ENCODE peak calls at places on chromosomes 2 and 18, in five cellular contexts. E is iPS DF 6.9; Z is SJSA1; X is CD8-positive, alpha-beta memory T cell; K is astrocyte. I is an unnamed sample.

GRCh38 chr18:23885750-23886149 is 128.8 kb upstream of the TTC39C start:
- DNase-seq in K (peak; percentile 26), E (no peak), Z (no peak), X (no peak), I (no peak)

GRCh38 chr18:9175115-9175514 is 38.5 kb downstream of the ANKRD12 start:
- DNase-seq in X (no peak), K (no peak), E (no peak), Z (no peak), I (no peak)

GRCh38 chr2:72964146-72964525 is 46.8 kb downstream of the EMX1 start:
- DNase-seq in X (no peak), Z (no peak), E (no peak), K (no peak), I (no peak)

GRCh38 chr2:70767699-70768584 is at the start of gene ADD2:
- DNase-seq in E (no peak), Z (no peak), K (peak; percentile 46), X (no peak), I (peak; percentile 3)

GRCh38 chr2:43220982-43221659 is 5.3 kb downstream of the ZFP36L2 start:
- DNase-seq in K (peak; percentile 94), Z (peak; percentile 64), X (peak; percentile 53), E (no peak), I (no peak)

GRCh38 chr18:23330423-23330822 is 122.7 kb upstream of the RIOK3 start:
- DNase-seq in E (no peak), X (no peak), K (no peak), Z (no peak), I (peak; percentile 15)

GRCh38 chr18:50190926-50191325 is 4.0 kb downstream of the MYO5B start:
- DNase-seq in K (peak; percentile 4), E (no peak), Z (no peak), X (no peak), I (peak; percentile 76)

GRCh38 chr2:127790694-127791529 is 20.1 kb downstream of the WDR33 start:
- DNase-seq in K (no peak), X (no peak), Z (no peak), E (no peak), I (no peak)

GRCh38 chr2:218781691-218782528 is at the start of gene CYP27A1:
- DNase-seq in Z (peak; percentile 46), X (no peak), K (no peak), E (no peak), I (peak; percentile 3)

GRCh38 chr18:11752116-11752911 is 63.2 kb downstream of the GNAL start:
- DNase-seq in X (no peak), E (no peak), K (peak; percentile 16), Z (peak; percentile 67), I (no peak)

GRCh38 chr2:26951246-26951645 is 19.2 kb upstream of the MAPRE3 start:
- DNase-seq in X (no peak), K (no peak), E (no peak), Z (no peak), I (no peak)

GRCh38 chr2:215664847-215665525 is 229.1 kb upstream of the FN1 start:
- DNase-seq in K (peak; percentile 97), E (no peak), Z (peak; percentile 61), X (no peak), I (peak; percentile 88)

GRCh38 chr2:195575879-195576391 is 81.1 kb upstream of the SLC39A10 start:
- DNase-seq in Z (no peak), K (peak; percentile 87), X (no peak), E (no peak), I (no peak)

GRCh38 chr2:112150447-112150846 is 12.3 kb downstream of the FBLN7 start:
- DNase-seq in X (no peak), K (peak; percentile 89), Z (peak; percentile 35), E (no peak), I (peak; percentile 19)

GRCh38 chr2:28608061-28608828 is 112.4 kb downstream of the PLB1 start:
- DNase-seq in K (no peak), Z (no peak), E (no peak), X (no peak), I (no peak)

GRCh38 chr18:13220326-13220991 is 1.9 kb downstream of the LDLRAD4 start:
- DNase-seq in Z (no peak), E (no peak), K (peak; percentile 49), X (no peak), I (no peak)

GRCh38 chr2:200618590-200619021 is 32.8 kb downstream of the AOX1 start:
- DNase-seq in E (no peak), X (no peak), Z (no peak), K (no peak), I (peak; percentile 14)

GRCh38 chr18:400466-400865 is 100.0 kb downstream of the COLEC12 start:
- DNase-seq in K (peak; percentile 76), Z (peak; percentile 86), X (no peak), E (no peak), I (peak; percentile 50)

GRCh38 chr2:168183308-168183997 is 63.9 kb downstream of the STK39 start:
- DNase-seq in Z (no peak), K (no peak), X (no peak), E (no peak), I (no peak)

GRCh38 chr2:9752441-9753275 is 90.6 kb upstream of the TAF1B start:
- DNase-seq in X (peak; percentile 85), Z (peak; percentile 74), E (no peak), K (peak; percentile 64), I (peak; percentile 78)

GRCh38 chr2:72043985-72044384 is 103.7 kb downstream of the CYP26B1 start:
- DNase-seq in X (no peak), E (no peak), Z (no peak), K (no peak), I (no peak)

GRCh38 chr2:194203898-194204297 is 1453.1 kb upstream of the SLC39A10 start:
- DNase-seq in Z (no peak), E (no peak), K (peak; percentile 11), X (no peak), I (no peak)

GRCh38 chr18:50097702-50098101 is 97.2 kb downstream of the MYO5B start:
- DNase-seq in E (no peak), K (peak; percentile 53), Z (no peak), X (no peak), I (peak; percentile 98)

GRCh38 chr2:120379916-120380893 is 34.3 kb downstream of the INHBB start:
- DNase-seq in X (no peak), Z (no peak), K (no peak), E (no peak), I (peak; percentile 64)

GRCh38 chr18:31666055-31666454 is 18.3 kb downstream of the B4GALT6 start:
- DNase-seq in K (no peak), Z (no peak), E (no peak), X (no peak), I (no peak)

GRCh38 chr18:5286525-5286924 is 9.0 kb downstream of the ZBTB14 start:
- DNase-seq in E (no peak), X (no peak), Z (no peak), K (no peak), I (no peak)
- H3K27ac ChIP-seq in E (no peak overlapping the region), X (no peak overlapping the region), Z (no peak overlapping the region), K (no peak overlapping the region), I (no peak overlapping the region)

GRCh38 chr18:66761166-66761565 is 157.3 kb upstream of the CDH19 start:
- DNase-seq in K (no peak), X (no peak), E (no peak), Z (no peak), I (no peak)

GRCh38 chr18:66759017-66759416 is 155.1 kb upstream of the CDH19 start:
- DNase-seq in X (no peak), E (no peak), K (no peak), Z (no peak), I (no peak)

GRCh38 chr18:66764225-66764624 is 160.3 kb upstream of the CDH19 start:
- DNase-seq in K (no peak), E (no peak), X (no peak), Z (no peak), I (no peak)

GRCh38 chr18:66757946-66758345 is 154.1 kb upstream of the CDH19 start:
- DNase-seq in E (no peak), Z (no peak), K (peak; percentile 39), X (no peak), I (no peak)

GRCh38 chr18:66760559-66760958 is 156.7 kb upstream of the CDH19 start:
- DNase-seq in X (no peak), Z (no peak), K (no peak), E (no peak), I (no peak)
- H3K9me3 ChIP-seq in X (no peaks in the 10 kb centered on the region), Z (no peaks in the 10 kb centered on the region), K (no peaks in the 10 kb centered on the region), E (no peaks in the 10 kb centered on the region), I (no peaks in the 10 kb centered on the region)

GRCh38 chr2:232386740-232387450 is 8.3 kb downstream of the ALPP start:
- DNase-seq in Z (no peak), X (no peak), E (no peak), K (peak; percentile 26), I (no peak)
- H3K4me3 ChIP-seq in Z (peak overlapping the region; percentile 32), X (no peak overlapping the region), E (peak overlapping the region; percentile 48), K (peak overlapping the region; percentile 42), I (no peak overlapping the region)

GRCh38 chr2:35820404-35820803 is 535.2 kb upstream of the CRIM1 start:
- DNase-seq in E (no peak), Z (no peak), X (no peak), K (no peak), I (no peak)

GRCh38 chr2:35827086-35827485 is 528.5 kb upstream of the CRIM1 start:
- DNase-seq in X (no peak), K (no peak), E (no peak), Z (no peak), I (no peak)

GRCh38 chr2:35821675-35822074 is 533.9 kb upstream of the CRIM1 start:
- DNase-seq in Z (no peak), E (peak; percentile 33), X (no peak), K (no peak), I (no peak)

GRCh38 chr2:35819053-35819452 is 536.5 kb upstream of the CRIM1 start:
- DNase-seq in X (no peak), K (no peak), Z (no peak), E (no peak), I (no peak)

DNA sequence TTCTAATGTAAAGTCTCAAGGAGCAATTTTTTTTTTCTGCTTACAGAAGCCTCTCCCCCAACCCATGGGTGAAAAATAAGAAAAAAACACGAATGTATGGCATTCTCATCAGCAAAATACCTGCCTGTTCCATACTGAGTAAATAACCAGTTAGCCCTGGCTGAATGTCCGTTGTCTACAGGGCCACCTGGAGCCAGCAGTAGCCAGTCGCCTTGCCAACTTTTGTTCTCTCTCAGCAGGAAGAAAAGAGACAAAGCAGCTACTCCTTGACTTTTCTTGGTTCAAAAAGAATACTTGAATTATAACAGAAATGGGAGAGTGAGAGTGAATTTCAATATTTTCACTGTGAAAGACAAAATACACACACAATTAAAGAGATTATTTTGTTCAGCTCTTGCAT is 532.9 kb upstream of the CRIM1 start:
- DNase-seq in Z (no peak), E (no peak), X (no peak), K (no peak), I (no peak)
- H3K27ac ChIP-seq in Z (no peak overlapping the region), E (no peak overlapping the region), X (no peak overlapping the region), K (no peak overlapping the region), I (no peak overlapping the region)

DNA sequence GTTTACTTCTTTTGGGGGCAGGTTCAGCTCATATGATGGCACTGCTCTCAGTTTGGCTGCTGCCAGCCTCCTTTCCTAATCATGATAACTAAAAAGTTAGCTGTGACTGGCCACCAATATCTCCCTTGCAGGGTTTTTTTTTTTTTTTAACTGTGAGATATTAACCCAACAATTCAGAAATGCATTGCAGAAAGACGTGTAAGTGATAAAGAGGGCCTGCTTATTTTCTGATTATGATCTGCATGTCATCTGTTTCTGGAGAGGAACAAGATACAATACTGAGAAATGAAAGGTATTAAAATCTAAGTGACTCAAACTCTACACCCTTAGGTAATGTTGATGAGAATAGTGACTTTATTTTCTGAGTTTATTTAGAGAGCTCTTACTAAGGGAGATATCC is 905.6 kb downstream of the SOCS6 start:
- DNase-seq in X (no peak), K (no peak), Z (no peak), E (no peak), I (no peak)
- H3K9me3 ChIP-seq in X (no peaks in the 10 kb centered on the region), K (no peaks in the 10 kb centered on the region), Z (no peaks in the 10 kb centered on the region), E (peaks cover 6% of the 10 kb centered on the region), I (no peaks in the 10 kb centered on the region)